ENCODE peak calls at places on chromosomes 5 and 9, in six cellular contexts. K is K562, W is mesendoderm, T is neuronal stem cell, J is lower lobe of right lung, S is body of pancreas. C is an unnamed sample.
A peak's percentile ranks its signal among the peaks of the same experiment; 100 is the strongest.

GRCh38 chr5:52685621-52686370 is 101.9 kb upstream of the ITGA1 start:
- DNase-seq in T (no peak), W (no peak), S (no peak), J (no peak), K (no peak), C (no peak)

GRCh38 chr9:132242621-132243155 is 80.8 kb downstream of the NTNG2 start:
- DNase-seq in T (no peak), W (peak; percentile 34), K (no peak), S (peak; percentile 24), J (peak; percentile 49), C (peak; percentile 24)

GRCh38 chr5:42879267-42879666 is 67.6 kb upstream of the SELENOP start:
- DNase-seq in S (no peak), T (no peak), K (no peak), W (no peak), J (no peak), C (no peak)

GRCh38 chr9:27665121-27665520 is 91.8 kb upstream of the C9orf72 start:
- DNase-seq in W (no peak), T (no peak), J (no peak), S (no peak), K (no peak), C (no peak)

GRCh38 chr5:84382363-84383295 is 2.1 kb downstream of the EDIL3 start:
- DNase-seq in J (peak; percentile 51), K (no peak), S (no peak), T (peak; percentile 54), W (peak; percentile 83), C (peak; percentile 89)

GRCh38 chr5:150656191-150657132 is 4.6 kb upstream of the MYOZ3 start:
- DNase-seq in S (peak; percentile 69), W (peak; percentile 77), T (peak; percentile 80), J (peak; percentile 80), K (peak; percentile 99), C (peak; percentile 83)

GRCh38 chr5:148778891-148779290 is 47.5 kb upstream of the ADRB2 start:
- DNase-seq in W (no peak), J (no peak), S (no peak), T (no peak), K (no peak), C (no peak)

GRCh38 chr5:91293131-91293530 is 90.0 kb downstream of the ARRDC3 start:
- DNase-seq in K (no peak), W (peak; percentile 92), T (peak; percentile 44), S (no peak), J (no peak), C (peak; percentile 77)

GRCh38 chr9:77896269-77897245 is 135.1 kb downstream of the GNAQ start:
- DNase-seq in S (no peak), K (no peak), W (no peak), T (no peak), J (no peak), C (no peak)

GRCh38 chr5:67802766-67803165 is 412.8 kb upstream of the PIK3R1 start:
- DNase-seq in S (no peak), K (no peak), J (no peak), T (no peak), W (no peak), C (no peak)

GRCh38 chr9:131854906-131855504 is 115.1 kb upstream of the RAPGEF1 start:
- DNase-seq in J (no peak), K (no peak), S (no peak), W (no peak), T (no peak), C (no peak)

GRCh38 chr9:739362-739761 is 102.1 kb upstream of the DMRT1 start:
- DNase-seq in J (no peak), S (no peak), W (no peak), K (no peak), T (no peak), C (no peak)
- H3K27ac ChIP-seq in J (peak overlapping the region; percentile 54), S (no peak overlapping the region), W (no peak overlapping the region), K (no peak overlapping the region), T (no peak overlapping the region), C (no peak overlapping the region)

DNA sequence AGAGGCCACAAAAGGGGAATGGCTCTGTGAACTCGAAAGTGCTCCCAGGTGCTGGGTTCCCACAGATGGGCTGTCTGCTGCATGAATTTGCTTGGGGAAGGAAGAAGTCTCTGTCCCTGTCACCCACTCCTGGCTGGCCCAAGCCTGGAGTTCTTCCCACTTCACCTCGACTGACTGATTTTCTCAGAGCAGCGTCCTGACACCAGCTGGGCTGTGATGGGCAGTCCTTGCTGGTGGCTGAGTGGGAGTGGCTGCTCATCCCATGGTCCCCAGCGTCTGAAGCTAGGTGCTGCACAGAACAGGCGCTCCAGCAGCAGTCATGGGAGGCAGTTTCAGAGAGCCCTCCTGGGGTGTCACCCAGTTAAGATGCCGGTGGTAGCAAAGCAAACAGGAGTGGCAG is 10.1 kb upstream of the NEURL1B start:
- DNase-seq in K (no peak), W (no peak), J (no peak), T (no peak), S (no peak), C (no peak)
- H3K27me3 ChIP-seq in K (peaks cover 16% of the 10 kb centered on the region), W (no peaks in the 10 kb centered on the region), J (no peaks in the 10 kb centered on the region), T (no peaks in the 10 kb centered on the region), S (no peaks in the 10 kb centered on the region), C (no peaks in the 10 kb centered on the region)

DNA sequence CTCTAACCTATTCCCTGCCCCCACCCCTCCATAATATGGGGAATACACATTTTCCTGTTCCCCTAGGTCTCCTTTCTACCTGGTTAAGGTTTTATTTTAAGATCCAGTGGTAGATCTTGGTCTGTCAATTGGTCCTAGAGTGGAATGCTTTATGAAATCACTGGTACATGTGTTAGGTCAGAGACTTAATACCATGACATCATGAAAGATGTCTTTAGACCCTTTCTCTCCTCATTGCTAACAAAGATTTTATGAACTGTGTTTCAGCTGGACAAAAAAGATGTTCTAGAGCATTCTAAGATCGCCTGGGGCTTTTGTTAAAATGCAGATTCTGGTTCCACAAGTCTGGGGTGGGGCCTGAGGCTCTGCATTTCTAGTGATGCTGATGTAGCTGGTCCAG is 9.1 kb downstream of the GSN start:
- DNase-seq in S (no peak), T (no peak), J (no peak), W (no peak), K (no peak), C (no peak)
- H3K4me1 ChIP-seq in S (peaks cover 31% of the 10 kb centered on the region), T (peaks cover 9% of the 10 kb centered on the region), J (peaks cover 66% of the 10 kb centered on the region), W (no peaks in the 10 kb centered on the region), K (peaks cover 29% of the 10 kb centered on the region), C (peaks cover 27% of the 10 kb centered on the region)

DNA sequence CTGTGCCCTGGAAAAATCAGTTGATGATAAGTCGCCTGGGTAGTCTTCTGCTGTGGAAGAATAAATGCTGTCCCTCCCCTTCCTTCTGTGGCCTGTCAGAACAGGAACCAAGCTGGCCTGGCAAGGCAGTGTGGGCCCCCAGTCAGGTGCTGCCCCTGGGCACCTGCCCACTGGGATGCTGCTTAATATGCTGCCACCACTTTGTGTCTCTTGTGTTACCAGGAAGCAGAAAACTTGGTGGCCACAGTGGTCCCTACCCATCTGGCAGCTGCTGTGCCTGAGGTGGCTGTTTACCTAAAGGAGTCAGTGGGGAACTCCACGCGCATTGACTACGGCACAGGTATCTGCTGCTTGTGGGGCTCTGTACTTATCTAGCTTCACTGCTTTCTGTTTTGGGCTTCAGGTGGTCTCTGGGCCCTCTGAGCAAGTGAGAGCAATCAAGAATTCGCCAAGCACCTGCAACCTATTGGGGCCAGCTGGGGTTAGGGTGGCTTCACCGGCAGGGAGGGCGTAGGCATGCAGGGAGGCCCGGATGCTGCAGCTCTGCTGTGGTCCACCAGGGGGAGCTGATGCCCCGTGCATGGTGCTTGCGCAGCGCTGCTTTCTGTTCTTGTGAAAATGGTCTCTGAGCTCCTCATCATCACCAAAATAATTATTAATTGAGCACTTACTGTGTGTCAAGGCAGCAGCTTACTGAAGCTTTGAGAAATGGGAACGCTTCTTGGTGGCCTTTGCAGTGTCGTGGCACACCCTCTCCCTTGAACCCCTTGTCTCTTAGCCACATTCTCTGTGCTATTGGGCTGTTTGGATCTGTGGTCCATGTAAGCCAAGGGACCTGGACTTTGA is 20.3 kb downstream of the PTPA start:
- DNase-seq in K (peak; percentile 85), S (peak; percentile 80), T (no peak), J (peak; percentile 84), W (peak; percentile 71), C (peak; percentile 79)
- H3K27ac ChIP-seq in K (no peak overlapping the region), S (no peak overlapping the region), T (peak overlapping the region; percentile 16), J (no peak overlapping the region), W (no peak overlapping the region), C (no peak overlapping the region)

DNA sequence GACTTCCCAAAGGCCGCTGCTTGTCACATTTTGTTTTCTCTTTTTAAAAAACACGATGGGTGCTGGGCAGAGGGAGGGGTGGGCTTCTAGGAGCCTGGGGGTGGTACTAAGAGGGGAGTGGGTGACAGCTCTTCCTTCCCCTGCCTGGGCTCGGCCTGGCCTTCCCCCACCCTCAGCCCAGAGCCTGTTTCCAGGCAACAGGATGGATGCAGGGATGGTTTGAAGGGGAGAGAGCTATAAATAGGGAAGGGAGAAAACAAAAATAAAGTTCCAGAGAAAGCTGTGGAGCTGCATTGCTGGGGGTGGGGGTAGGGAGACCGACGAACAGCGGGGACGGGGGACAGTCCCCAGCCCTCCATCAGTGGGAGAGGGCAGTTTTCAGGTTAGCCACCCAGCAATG is 6.6 kb upstream of the GPRIN1 start:
- DNase-seq in T (no peak), K (no peak), W (no peak), S (no peak), J (no peak), C (no peak)
- H3K27me3 ChIP-seq in T (peaks cover 47% of the 10 kb centered on the region), K (peaks cover 19% of the 10 kb centered on the region), W (peaks cover 7% of the 10 kb centered on the region), S (peaks cover 23% of the 10 kb centered on the region), J (peaks cover 54% of the 10 kb centered on the region), C (no peaks in the 10 kb centered on the region)

DNA sequence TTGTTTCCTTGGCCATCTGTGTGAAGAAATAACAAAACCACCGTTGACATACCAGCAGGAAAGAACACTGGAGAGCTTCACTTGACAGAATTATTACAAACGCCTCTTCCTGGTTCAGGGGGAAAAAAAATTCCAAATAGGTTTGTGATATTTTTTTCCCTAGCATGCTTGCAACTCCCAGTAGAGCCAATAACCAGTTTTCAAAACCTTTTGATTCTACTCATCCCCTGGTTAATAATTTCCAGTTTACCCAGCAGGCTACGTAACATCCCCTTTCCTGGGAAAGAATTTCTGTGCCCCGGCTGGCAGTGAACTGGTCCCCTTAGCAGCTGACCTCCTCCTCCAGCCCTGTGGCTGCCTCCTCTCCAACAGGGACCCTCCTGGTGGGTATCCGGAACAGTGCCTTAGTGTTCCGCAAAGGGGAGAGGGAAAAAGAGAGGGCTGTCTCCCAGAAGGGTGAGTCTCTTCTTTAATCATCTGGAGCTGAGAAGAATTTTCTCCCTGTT is 72.8 kb upstream of the BOD1 start:
- DNase-seq in J (no peak), K (no peak), T (no peak), S (peak; percentile 92), W (no peak), C (no peak)
- H3K4me1 ChIP-seq in J (peaks cover 19% of the 10 kb centered on the region), K (peaks cover 21% of the 10 kb centered on the region), T (peaks cover 7% of the 10 kb centered on the region), S (peaks cover 44% of the 10 kb centered on the region), W (no peaks in the 10 kb centered on the region), C (no peaks in the 10 kb centered on the region)

GRCh38 chr9:2290382-2290781 is 275.2 kb downstream of the SMARCA2 start:
- DNase-seq in J (no peak), S (no peak), T (no peak), W (peak; percentile 82), K (no peak), C (no peak)
- H3K27ac ChIP-seq in J (no peak overlapping the region), S (no peak overlapping the region), T (no peak overlapping the region), W (no peak overlapping the region), K (no peak overlapping the region), C (no peak overlapping the region)

GRCh38 chr5:96432245-96433065 is 593 bp downstream of the PCSK1 start:
- DNase-seq in S (peak; percentile 13), W (peak; percentile 78), J (no peak), T (no peak), K (no peak), C (no peak)
- H3K27me3 ChIP-seq in S (peaks cover 8% of the 10 kb centered on the region), W (peaks cover 6% of the 10 kb centered on the region), J (peaks cover 57% of the 10 kb centered on the region), T (peaks cover 19% of the 10 kb centered on the region), K (peaks cover 2% of the 10 kb centered on the region), C (no peaks in the 10 kb centered on the region)

DNA sequence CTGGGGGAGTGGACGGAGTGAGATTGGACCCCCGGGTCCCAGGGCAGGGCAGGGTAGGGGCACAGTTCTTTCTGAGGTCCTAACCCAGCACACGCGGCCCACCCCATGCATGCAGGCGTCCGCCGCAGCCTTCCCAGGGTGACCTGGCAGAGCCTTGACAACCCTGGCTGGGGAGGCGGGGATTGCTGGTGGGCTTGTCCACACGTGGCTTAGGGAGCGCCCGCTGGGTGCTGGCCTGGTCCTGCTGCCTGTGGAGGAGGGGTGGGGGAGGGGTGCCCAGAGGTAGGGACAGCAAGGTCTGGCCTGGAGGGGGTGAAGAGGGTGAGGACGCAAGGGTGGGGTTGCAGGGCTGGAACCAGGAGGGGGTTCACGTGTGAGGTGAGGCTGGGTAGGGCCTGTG is 6.0 kb downstream of the RXRA start:
- DNase-seq in K (no peak), J (no peak), S (no peak), T (no peak), W (no peak), C (no peak)
- H3K4me1 ChIP-seq in K (peaks cover 6% of the 10 kb centered on the region), J (peaks cover 97% of the 10 kb centered on the region), S (peaks cover 99% of the 10 kb centered on the region), T (peaks cover 23% of the 10 kb centered on the region), W (no peaks in the 10 kb centered on the region), C (peaks cover 40% of the 10 kb centered on the region)

C was measured in SJCRH30.